ENCODE peak calls at places on chromosomes 13 and 19, in five cellular contexts. One of them, this sample, is unnamed.

GRCh38 chr19:50492303-50493052 is 15.8 kb upstream of the GARIN5A start:
- DNase-seq in RWPE1: no peak
- DNase-seq in brain microvascular endothelial cell: no peak
- DNase-seq in progenitor cell of endocrine pancreas: no peak
- DNase-seq in glutamatergic neuron: no peak
- DNase-seq in this sample: no peak

GRCh38 chr13:86298741-86299140 is 499.5 kb upstream of the SLITRK6 start:
- DNase-seq in RWPE1: no peak
- DNase-seq in brain microvascular endothelial cell: no peak
- DNase-seq in progenitor cell of endocrine pancreas: no peak
- DNase-seq in glutamatergic neuron: no peak
- DNase-seq in this sample: no peak

GRCh38 chr19:21492932-21493906 is 12.2 kb upstream of the ZNF429 start:
- DNase-seq in RWPE1: no peak
- DNase-seq in brain microvascular endothelial cell: no peak
- DNase-seq in progenitor cell of endocrine pancreas: no peak
- DNase-seq in glutamatergic neuron: no peak
- DNase-seq in this sample: no peak

GRCh38 chr13:47289578-47289977 is 392.7 kb upstream of the HTR2A start:
- DNase-seq in RWPE1: peak
- DNase-seq in brain microvascular endothelial cell: no peak
- DNase-seq in progenitor cell of endocrine pancreas: peak
- DNase-seq in glutamatergic neuron: no peak
- DNase-seq in this sample: no peak

GRCh38 chr13:41122838-41123237 is 9.8 kb downstream of the KBTBD6 start:
- DNase-seq in RWPE1: no peak
- DNase-seq in brain microvascular endothelial cell: no peak
- DNase-seq in progenitor cell of endocrine pancreas: no peak
- DNase-seq in glutamatergic neuron: no peak
- DNase-seq in this sample: no peak

GRCh38 chr13:74931698-74932433 is 550.1 kb downstream of the TBC1D4 start:
- DNase-seq in RWPE1: no peak
- DNase-seq in brain microvascular endothelial cell: no peak
- DNase-seq in progenitor cell of endocrine pancreas: no peak
- DNase-seq in glutamatergic neuron: no peak
- DNase-seq in this sample: no peak

GRCh38 chr13:42786696-42787095 is 5.3 kb downstream of the FAM216B start:
- DNase-seq in RWPE1: no peak
- DNase-seq in brain microvascular endothelial cell: no peak
- DNase-seq in progenitor cell of endocrine pancreas: no peak
- DNase-seq in glutamatergic neuron: no peak
- DNase-seq in this sample: no peak

GRCh38 chr13:61777281-61777680 is 361.6 kb upstream of the PCDH20 start:
- DNase-seq in RWPE1: no peak
- DNase-seq in brain microvascular endothelial cell: no peak
- DNase-seq in progenitor cell of endocrine pancreas: no peak
- DNase-seq in glutamatergic neuron: no peak
- DNase-seq in this sample: no peak

GRCh38 chr19:33796164-33797100 is at the start of gene KCTD15:
- DNase-seq in RWPE1: no peak
- DNase-seq in brain microvascular endothelial cell: no peak
- DNase-seq in progenitor cell of endocrine pancreas: peak
- DNase-seq in glutamatergic neuron: peak
- DNase-seq in this sample: no peak

GRCh38 chr19:18304194-18304495 is 18.7 kb downstream of the LSM4 start:
- DNase-seq in RWPE1: no peak
- DNase-seq in brain microvascular endothelial cell: no peak
- DNase-seq in progenitor cell of endocrine pancreas: no peak
- DNase-seq in glutamatergic neuron: no peak
- DNase-seq in this sample: no peak

GRCh38 chr13:21849323-21849722 is 178.4 kb downstream of the FGF9 start:
- DNase-seq in RWPE1: peak
- DNase-seq in brain microvascular endothelial cell: no peak
- DNase-seq in progenitor cell of endocrine pancreas: no peak
- DNase-seq in glutamatergic neuron: no peak
- DNase-seq in this sample: no peak

GRCh38 chr19:51398096-51398704 is 7.8 kb upstream of the C19orf84 start:
- DNase-seq in RWPE1: peak
- DNase-seq in brain microvascular endothelial cell: no peak
- DNase-seq in progenitor cell of endocrine pancreas: no peak
- DNase-seq in glutamatergic neuron: no peak
- DNase-seq in this sample: peak

GRCh38 chr19:4362871-4363545 is 19.6 kb downstream of the MPND start:
- DNase-seq in RWPE1: no peak
- DNase-seq in brain microvascular endothelial cell: no peak
- DNase-seq in progenitor cell of endocrine pancreas: no peak
- DNase-seq in glutamatergic neuron: no peak
- DNase-seq in this sample: no peak
- TF ChIP-seq CTCF in RWPE1: peak
- TF ChIP-seq CTCF in brain microvascular endothelial cell: peak
- TF ChIP-seq CTCF in progenitor cell of endocrine pancreas: no peak
- TF ChIP-seq CTCF in glutamatergic neuron: no peak
- TF ChIP-seq CTCF in this sample: peak

GRCh38 chr19:16628183-16628983 is at the start of gene MED26:
- DNase-seq in RWPE1: peak
- DNase-seq in brain microvascular endothelial cell: peak
- DNase-seq in progenitor cell of endocrine pancreas: peak
- DNase-seq in glutamatergic neuron: peak
- DNase-seq in this sample: peak
- TF ChIP-seq CTCF in RWPE1: no peak
- TF ChIP-seq CTCF in brain microvascular endothelial cell: no peak
- TF ChIP-seq CTCF in progenitor cell of endocrine pancreas: no peak
- TF ChIP-seq CTCF in glutamatergic neuron: no peak
- TF ChIP-seq CTCF in this sample: no peak

GRCh38 chr13:44116562-44117315 is 237.0 kb downstream of the LACC1 start:
- DNase-seq in RWPE1: no peak
- DNase-seq in brain microvascular endothelial cell: no peak
- DNase-seq in progenitor cell of endocrine pancreas: no peak
- DNase-seq in glutamatergic neuron: no peak
- DNase-seq in this sample: no peak
- TF ChIP-seq CTCF in RWPE1: no peak
- TF ChIP-seq CTCF in brain microvascular endothelial cell: peak
- TF ChIP-seq CTCF in progenitor cell of endocrine pancreas: no peak
- TF ChIP-seq CTCF in glutamatergic neuron: no peak
- TF ChIP-seq CTCF in this sample: no peak

GRCh38 chr13:80341098-80341701 is at the start of gene SPRY2:
- DNase-seq in RWPE1: peak
- DNase-seq in brain microvascular endothelial cell: peak
- DNase-seq in progenitor cell of endocrine pancreas: peak
- DNase-seq in glutamatergic neuron: peak
- DNase-seq in this sample: no peak
- TF ChIP-seq CTCF in RWPE1: no peak
- TF ChIP-seq CTCF in brain microvascular endothelial cell: no peak
- TF ChIP-seq CTCF in progenitor cell of endocrine pancreas: peak
- TF ChIP-seq CTCF in glutamatergic neuron: no peak
- TF ChIP-seq CTCF in this sample: no peak

DNA sequence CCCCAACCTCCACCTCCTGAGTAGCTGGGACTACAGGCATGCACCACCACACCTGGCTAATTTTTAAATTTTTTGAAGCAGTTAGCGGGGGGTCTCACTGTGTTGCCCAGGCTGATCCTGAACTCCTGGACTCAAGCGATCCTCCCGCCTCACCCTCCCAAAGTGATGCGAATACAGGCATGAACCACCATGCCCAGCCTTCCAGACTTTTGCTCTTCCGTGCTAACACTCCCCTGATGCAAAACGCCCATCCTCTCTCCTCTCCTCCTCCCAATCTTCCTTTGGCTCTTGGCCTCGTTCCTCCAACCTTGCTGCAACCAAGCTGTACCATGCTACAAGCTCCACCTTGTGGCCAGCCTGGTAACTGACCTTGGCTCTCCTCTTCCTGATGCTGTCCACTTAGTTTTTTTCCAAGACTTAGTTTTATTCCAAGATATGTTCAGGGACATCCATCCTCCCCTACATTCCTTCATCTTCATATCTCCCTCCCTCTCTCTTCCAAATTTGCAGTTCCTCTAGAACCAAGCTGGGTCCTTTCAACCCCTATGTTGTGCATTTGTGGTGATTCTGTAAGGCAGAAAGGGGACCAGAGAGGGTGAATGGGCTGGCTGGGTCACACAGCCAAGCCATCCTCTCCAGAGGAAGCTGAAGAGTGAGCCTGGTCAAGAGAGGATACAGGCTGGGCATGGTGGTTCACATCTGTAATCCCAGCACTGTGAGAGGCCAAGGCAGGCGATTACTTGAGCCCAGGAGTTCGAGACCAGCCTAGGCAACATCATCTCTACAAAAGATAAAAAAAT is 32.8 kb downstream of the TINCR start:
- DNase-seq in RWPE1: no peak
- DNase-seq in brain microvascular endothelial cell: no peak
- DNase-seq in progenitor cell of endocrine pancreas: no peak
- DNase-seq in glutamatergic neuron: peak
- DNase-seq in this sample: no peak
- TF ChIP-seq CTCF in RWPE1: peak
- TF ChIP-seq CTCF in brain microvascular endothelial cell: peak
- TF ChIP-seq CTCF in progenitor cell of endocrine pancreas: peak
- TF ChIP-seq CTCF in glutamatergic neuron: peak
- TF ChIP-seq CTCF in this sample: peak

GRCh38 chr19:19385900-19386339 is 19.6 kb upstream of the GATAD2A start:
- DNase-seq in RWPE1: no peak
- DNase-seq in brain microvascular endothelial cell: no peak
- DNase-seq in progenitor cell of endocrine pancreas: no peak
- DNase-seq in glutamatergic neuron: peak
- DNase-seq in this sample: no peak

GRCh38 chr19:19385131-19385899 is 20.2 kb upstream of the GATAD2A start:
- DNase-seq in RWPE1: peak
- DNase-seq in brain microvascular endothelial cell: peak
- DNase-seq in progenitor cell of endocrine pancreas: peak
- DNase-seq in glutamatergic neuron: peak
- DNase-seq in this sample: peak

GRCh38 chr19:19387108-19387507 is 18.4 kb upstream of the GATAD2A start:
- DNase-seq in RWPE1: no peak
- DNase-seq in brain microvascular endothelial cell: no peak
- DNase-seq in progenitor cell of endocrine pancreas: no peak
- DNase-seq in glutamatergic neuron: no peak
- DNase-seq in this sample: no peak

GRCh38 chr19:19384486-19384885 is 21.0 kb upstream of the GATAD2A start:
- DNase-seq in RWPE1: no peak
- DNase-seq in brain microvascular endothelial cell: no peak
- DNase-seq in progenitor cell of endocrine pancreas: no peak
- DNase-seq in glutamatergic neuron: no peak
- DNase-seq in this sample: no peak

DNA sequence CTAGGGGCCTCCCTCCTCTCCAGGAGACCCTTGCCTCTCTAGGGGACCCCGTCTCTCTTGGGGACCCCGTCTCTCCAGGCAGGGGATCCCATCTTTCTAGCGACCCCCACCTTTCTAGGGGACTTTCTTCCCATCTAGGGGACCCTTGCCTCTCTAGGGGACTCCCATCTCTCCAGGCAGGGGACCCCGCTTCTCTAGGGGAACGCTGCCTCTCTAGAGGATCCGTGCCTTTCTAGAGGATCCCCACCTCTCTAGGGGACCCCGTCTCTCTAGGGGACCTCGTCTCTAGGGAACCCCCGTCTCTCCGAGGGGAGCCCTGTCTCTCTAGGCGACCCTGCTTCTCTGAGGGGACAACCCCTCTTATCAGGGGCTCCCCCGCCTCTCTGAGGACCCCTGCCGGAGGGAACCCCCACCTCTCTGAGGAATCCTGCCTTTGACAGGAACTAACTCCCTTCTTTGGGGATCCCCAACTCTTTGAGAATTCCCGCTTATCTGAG is 19.1 kb upstream of the GATAD2A start:
- DNase-seq in RWPE1: no peak
- DNase-seq in brain microvascular endothelial cell: no peak
- DNase-seq in progenitor cell of endocrine pancreas: no peak
- DNase-seq in glutamatergic neuron: no peak
- DNase-seq in this sample: no peak
- TF ChIP-seq CTCF in RWPE1: no peak
- TF ChIP-seq CTCF in brain microvascular endothelial cell: peak
- TF ChIP-seq CTCF in progenitor cell of endocrine pancreas: no peak
- TF ChIP-seq CTCF in glutamatergic neuron: no peak
- TF ChIP-seq CTCF in this sample: peak

GRCh38 chr19:10227215-10227971 is 3.7 kb downstream of the S1PR2 start:
- DNase-seq in RWPE1: no peak
- DNase-seq in brain microvascular endothelial cell: no peak
- DNase-seq in progenitor cell of endocrine pancreas: no peak
- DNase-seq in glutamatergic neuron: no peak
- DNase-seq in this sample: no peak
- TF ChIP-seq CTCF in RWPE1: no peak
- TF ChIP-seq CTCF in brain microvascular endothelial cell: peak
- TF ChIP-seq CTCF in progenitor cell of endocrine pancreas: no peak
- TF ChIP-seq CTCF in glutamatergic neuron: no peak
- TF ChIP-seq CTCF in this sample: no peak

GRCh38 chr19:37905936-37906867 is at the start of gene WDR87:
- DNase-seq in RWPE1: peak
- DNase-seq in brain microvascular endothelial cell: no peak
- DNase-seq in progenitor cell of endocrine pancreas: peak
- DNase-seq in glutamatergic neuron: peak
- DNase-seq in this sample: peak

GRCh38 chr19:37899453-37899852 is 6.9 kb downstream of the WDR87 start:
- DNase-seq in RWPE1: no peak
- DNase-seq in brain microvascular endothelial cell: no peak
- DNase-seq in progenitor cell of endocrine pancreas: no peak
- DNase-seq in glutamatergic neuron: no peak
- DNase-seq in this sample: no peak

GRCh38 chr19:37903096-37903495 is 3.3 kb downstream of the WDR87 start:
- DNase-seq in RWPE1: no peak
- DNase-seq in brain microvascular endothelial cell: no peak
- DNase-seq in progenitor cell of endocrine pancreas: no peak
- DNase-seq in glutamatergic neuron: no peak
- DNase-seq in this sample: no peak

GRCh38 chr19:37906868-37907734 is at the start of gene SIPA1L3:
- DNase-seq in RWPE1: peak
- DNase-seq in brain microvascular endothelial cell: peak
- DNase-seq in progenitor cell of endocrine pancreas: peak
- DNase-seq in glutamatergic neuron: peak
- DNase-seq in this sample: peak

GRCh38 chr19:37902668-37903067 is 3.7 kb downstream of the WDR87 start:
- DNase-seq in RWPE1: peak
- DNase-seq in brain microvascular endothelial cell: peak
- DNase-seq in progenitor cell of endocrine pancreas: peak
- DNase-seq in glutamatergic neuron: peak
- DNase-seq in this sample: peak
- TF ChIP-seq CTCF in RWPE1: peak
- TF ChIP-seq CTCF in brain microvascular endothelial cell: peak
- TF ChIP-seq CTCF in progenitor cell of endocrine pancreas: peak
- TF ChIP-seq CTCF in glutamatergic neuron: peak
- TF ChIP-seq CTCF in this sample: peak

This sample was measured in D721Med.